ENCODE peak calls at places on chromosomes 13 and 19, in seven cellular contexts. One of them, this sample, is unnamed.

GRCh38 chr19:36060430-36060829 is 5.7 kb downstream of the WDR62 start:
- DNase-seq in neural progenitor cell: peak; percentile 43
- DNase-seq in colonic mucosa: no peak
- DNase-seq in left ventricle myocardium inferior: peak; percentile 46
- DNase-seq in CD8-positive, alpha-beta memory T cell: no peak
- DNase-seq in IMR-90: peak; percentile 63
- DNase-seq in tibial artery: no peak
- DNase-seq in this sample: no peak

GRCh38 chr13:22082437-22083100 is 411.7 kb downstream of the FGF9 start:
- DNase-seq in colonic mucosa: no peak
- DNase-seq in CD8-positive, alpha-beta memory T cell: no peak
- DNase-seq in left ventricle myocardium inferior: no peak
- DNase-seq in tibial artery: no peak
- DNase-seq in neural progenitor cell: no peak
- DNase-seq in IMR-90: no peak
- DNase-seq in this sample: no peak

GRCh38 chr13:112575680-112576079 is 12.3 kb downstream of the TUBGCP3 start:
- DNase-seq in CD8-positive, alpha-beta memory T cell: no peak
- DNase-seq in IMR-90: no peak
- DNase-seq in colonic mucosa: no peak
- DNase-seq in tibial artery: no peak
- DNase-seq in left ventricle myocardium inferior: no peak
- DNase-seq in neural progenitor cell: no peak
- DNase-seq in this sample: no peak

GRCh38 chr19:39192846-39193245 is 3.9 kb upstream of the NCCRP1 start:
- DNase-seq in tibial artery: no peak
- DNase-seq in neural progenitor cell: no peak
- DNase-seq in IMR-90: no peak
- DNase-seq in CD8-positive, alpha-beta memory T cell: no peak
- DNase-seq in colonic mucosa: no peak
- DNase-seq in left ventricle myocardium inferior: no peak
- DNase-seq in this sample: no peak

GRCh38 chr13:34166406-34166805 is 348.5 kb downstream of the RFC3 start:
- DNase-seq in CD8-positive, alpha-beta memory T cell: no peak
- DNase-seq in colonic mucosa: no peak
- DNase-seq in tibial artery: no peak
- DNase-seq in neural progenitor cell: no peak
- DNase-seq in IMR-90: no peak
- DNase-seq in left ventricle myocardium inferior: no peak
- DNase-seq in this sample: no peak

GRCh38 chr13:59856281-59856810 is 307.4 kb downstream of the DIAPH3 start:
- DNase-seq in left ventricle myocardium inferior: no peak
- DNase-seq in IMR-90: no peak
- DNase-seq in colonic mucosa: no peak
- DNase-seq in neural progenitor cell: no peak
- DNase-seq in tibial artery: no peak
- DNase-seq in CD8-positive, alpha-beta memory T cell: no peak
- DNase-seq in this sample: no peak

GRCh38 chr19:37995346-37995745 is 88.3 kb downstream of the SIPA1L3 start:
- DNase-seq in left ventricle myocardium inferior: no peak
- DNase-seq in colonic mucosa: no peak
- DNase-seq in neural progenitor cell: no peak
- DNase-seq in IMR-90: no peak
- DNase-seq in CD8-positive, alpha-beta memory T cell: no peak
- DNase-seq in tibial artery: no peak
- DNase-seq in this sample: no peak

GRCh38 chr13:67043901-67044300 is 186.2 kb downstream of the PCDH9 start:
- DNase-seq in left ventricle myocardium inferior: no peak
- DNase-seq in colonic mucosa: no peak
- DNase-seq in neural progenitor cell: peak; percentile 3
- DNase-seq in CD8-positive, alpha-beta memory T cell: no peak
- DNase-seq in tibial artery: no peak
- DNase-seq in IMR-90: peak; percentile 57
- DNase-seq in this sample: no peak

GRCh38 chr13:74573654-74574053 is 439.4 kb upstream of the KLF12 start:
- DNase-seq in left ventricle myocardium inferior: peak; percentile 14
- DNase-seq in tibial artery: no peak
- DNase-seq in IMR-90: no peak
- DNase-seq in neural progenitor cell: peak; percentile 28
- DNase-seq in CD8-positive, alpha-beta memory T cell: no peak
- DNase-seq in colonic mucosa: no peak
- DNase-seq in this sample: no peak

GRCh38 chr13:44870456-44870929 is 118.8 kb downstream of the NUFIP1 start:
- DNase-seq in tibial artery: no peak
- DNase-seq in colonic mucosa: peak; percentile 63
- DNase-seq in left ventricle myocardium inferior: peak; percentile 75
- DNase-seq in IMR-90: no peak
- DNase-seq in CD8-positive, alpha-beta memory T cell: no peak
- DNase-seq in neural progenitor cell: no peak
- DNase-seq in this sample: no peak

GRCh38 chr13:66399873-66400272 is 830.3 kb downstream of the PCDH9 start:
- DNase-seq in tibial artery: no peak
- DNase-seq in left ventricle myocardium inferior: no peak
- DNase-seq in IMR-90: no peak
- DNase-seq in colonic mucosa: no peak
- DNase-seq in neural progenitor cell: no peak
- DNase-seq in CD8-positive, alpha-beta memory T cell: no peak
- DNase-seq in this sample: no peak

GRCh38 chr13:112481458-112481857 is 105.3 kb downstream of the SPACA7 start:
- DNase-seq in CD8-positive, alpha-beta memory T cell: no peak
- DNase-seq in neural progenitor cell: no peak
- DNase-seq in IMR-90: no peak
- DNase-seq in left ventricle myocardium inferior: no peak
- DNase-seq in colonic mucosa: no peak
- DNase-seq in tibial artery: no peak
- DNase-seq in this sample: no peak

GRCh38 chr13:98664047-98664446 is 87.1 kb upstream of the STK24 start:
- DNase-seq in IMR-90: peak; percentile 85
- DNase-seq in neural progenitor cell: no peak
- DNase-seq in tibial artery: no peak
- DNase-seq in CD8-positive, alpha-beta memory T cell: no peak
- DNase-seq in left ventricle myocardium inferior: no peak
- DNase-seq in colonic mucosa: no peak
- DNase-seq in this sample: no peak

GRCh38 chr13:44918323-44919102 is 70.8 kb downstream of the NUFIP1 start:
- DNase-seq in tibial artery: peak; percentile 90
- DNase-seq in colonic mucosa: peak; percentile 90
- DNase-seq in neural progenitor cell: peak; percentile 94
- DNase-seq in CD8-positive, alpha-beta memory T cell: peak; percentile 77
- DNase-seq in IMR-90: peak; percentile 97
- DNase-seq in left ventricle myocardium inferior: peak; percentile 89
- DNase-seq in this sample: peak; percentile 68

GRCh38 chr13:100694722-100695644 is 20.4 kb upstream of the TMTC4 start:
- DNase-seq in neural progenitor cell: peak; percentile 77
- DNase-seq in left ventricle myocardium inferior: no peak
- DNase-seq in colonic mucosa: peak; percentile 28
- DNase-seq in tibial artery: no peak
- DNase-seq in CD8-positive, alpha-beta memory T cell: no peak
- DNase-seq in IMR-90: peak; percentile 38
- DNase-seq in this sample: no peak
- H3K9me3 ChIP-seq in neural progenitor cell: no peaks in the 10 kb centered on the region
- H3K9me3 ChIP-seq in left ventricle myocardium inferior: peaks cover 4% of the 10 kb centered on the region
- H3K9me3 ChIP-seq in colonic mucosa: no peaks in the 10 kb centered on the region
- H3K9me3 ChIP-seq in tibial artery: no peaks in the 10 kb centered on the region
- H3K9me3 ChIP-seq in CD8-positive, alpha-beta memory T cell: no peaks in the 10 kb centered on the region
- H3K9me3 ChIP-seq in IMR-90: peaks cover 3% of the 10 kb centered on the region
- H3K9me3 ChIP-seq in this sample: no peaks in the 10 kb centered on the region

GRCh38 chr19:22491746-22492145 is 69.6 kb upstream of the ZNF98 start:
- DNase-seq in neural progenitor cell: no peak
- DNase-seq in IMR-90: no peak
- DNase-seq in CD8-positive, alpha-beta memory T cell: no peak
- DNase-seq in left ventricle myocardium inferior: no peak
- DNase-seq in tibial artery: no peak
- DNase-seq in colonic mucosa: no peak
- DNase-seq in this sample: no peak
- H3K9me3 ChIP-seq in neural progenitor cell: peaks cover 40% of the 10 kb centered on the region
- H3K9me3 ChIP-seq in IMR-90: peaks cover 25% of the 10 kb centered on the region
- H3K9me3 ChIP-seq in CD8-positive, alpha-beta memory T cell: no peaks in the 10 kb centered on the region
- H3K9me3 ChIP-seq in left ventricle myocardium inferior: peaks cover 90% of the 10 kb centered on the region
- H3K9me3 ChIP-seq in tibial artery: peaks cover 21% of the 10 kb centered on the region
- H3K9me3 ChIP-seq in colonic mucosa: no peaks in the 10 kb centered on the region
- H3K9me3 ChIP-seq in this sample: peaks cover 2% of the 10 kb centered on the region

DNA sequence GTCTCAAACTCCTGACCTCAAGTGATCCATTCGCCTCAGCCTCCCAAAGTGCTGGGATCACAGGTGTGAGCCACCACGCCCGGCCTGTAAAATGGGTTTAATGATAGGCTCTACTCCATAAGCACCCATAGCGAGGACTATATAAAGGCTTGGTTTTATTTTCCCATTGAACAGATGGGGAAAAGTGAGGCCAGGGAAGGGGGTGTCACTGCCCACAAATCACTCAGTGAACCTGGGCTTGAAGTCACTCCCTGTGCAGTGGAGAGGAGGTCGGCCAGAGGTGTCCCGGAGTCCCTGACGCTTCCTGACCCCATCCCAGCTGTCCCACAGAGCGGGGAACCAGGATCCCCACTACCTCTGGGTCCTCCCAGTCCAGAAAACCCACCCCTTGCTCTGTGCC is 14.9 kb downstream of the TLE2 start:
- DNase-seq in left ventricle myocardium inferior: no peak
- DNase-seq in tibial artery: no peak
- DNase-seq in CD8-positive, alpha-beta memory T cell: no peak
- DNase-seq in colonic mucosa: no peak
- DNase-seq in neural progenitor cell: no peak
- DNase-seq in IMR-90: no peak
- DNase-seq in this sample: no peak
- H3K9me3 ChIP-seq in left ventricle myocardium inferior: no peaks in the 10 kb centered on the region
- H3K9me3 ChIP-seq in tibial artery: no peaks in the 10 kb centered on the region
- H3K9me3 ChIP-seq in CD8-positive, alpha-beta memory T cell: no peaks in the 10 kb centered on the region
- H3K9me3 ChIP-seq in colonic mucosa: no peaks in the 10 kb centered on the region
- H3K9me3 ChIP-seq in neural progenitor cell: no peaks in the 10 kb centered on the region
- H3K9me3 ChIP-seq in IMR-90: no peaks in the 10 kb centered on the region
- H3K9me3 ChIP-seq in this sample: no peaks in the 10 kb centered on the region

DNA sequence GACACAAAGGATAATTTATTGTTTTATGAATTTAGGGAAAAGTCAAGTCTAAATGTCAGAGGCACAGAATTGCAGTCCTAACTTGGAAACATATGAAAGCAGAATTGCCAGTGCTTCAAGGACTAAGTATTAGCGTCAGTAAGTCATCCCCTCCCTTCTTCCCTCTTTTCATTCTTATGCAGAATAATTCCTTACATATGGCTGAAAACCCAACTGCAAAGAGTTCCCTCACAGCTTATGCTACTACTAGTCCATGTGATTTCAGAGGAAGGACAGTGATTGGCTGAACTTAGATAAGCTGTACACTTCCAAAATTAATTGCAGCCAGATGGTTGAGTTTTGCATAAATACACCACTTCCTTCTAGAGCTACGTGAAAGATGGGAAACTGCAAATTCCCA is 730.3 kb downstream of the OLFM4 start:
- DNase-seq in left ventricle myocardium inferior: no peak
- DNase-seq in neural progenitor cell: no peak
- DNase-seq in colonic mucosa: no peak
- DNase-seq in IMR-90: no peak
- DNase-seq in CD8-positive, alpha-beta memory T cell: no peak
- DNase-seq in tibial artery: no peak
- DNase-seq in this sample: no peak
- H3K9me3 ChIP-seq in left ventricle myocardium inferior: no peaks in the 10 kb centered on the region
- H3K9me3 ChIP-seq in neural progenitor cell: no peaks in the 10 kb centered on the region
- H3K9me3 ChIP-seq in colonic mucosa: no peaks in the 10 kb centered on the region
- H3K9me3 ChIP-seq in IMR-90: peaks cover 12% of the 10 kb centered on the region
- H3K9me3 ChIP-seq in CD8-positive, alpha-beta memory T cell: no peaks in the 10 kb centered on the region
- H3K9me3 ChIP-seq in tibial artery: no peaks in the 10 kb centered on the region
- H3K9me3 ChIP-seq in this sample: no peaks in the 10 kb centered on the region

GRCh38 chr19:12137541-12137940 is 2.6 kb downstream of the ZNF20 start:
- DNase-seq in neural progenitor cell: no peak
- DNase-seq in tibial artery: no peak
- DNase-seq in CD8-positive, alpha-beta memory T cell: no peak
- DNase-seq in colonic mucosa: no peak
- DNase-seq in left ventricle myocardium inferior: no peak
- DNase-seq in IMR-90: no peak
- DNase-seq in this sample: no peak
- H3K9me3 ChIP-seq in neural progenitor cell: peaks cover 39% of the 10 kb centered on the region
- H3K9me3 ChIP-seq in tibial artery: peaks cover 22% of the 10 kb centered on the region
- H3K9me3 ChIP-seq in CD8-positive, alpha-beta memory T cell: peaks cover 14% of the 10 kb centered on the region
- H3K9me3 ChIP-seq in colonic mucosa: peaks cover 8% of the 10 kb centered on the region
- H3K9me3 ChIP-seq in left ventricle myocardium inferior: peaks cover 16% of the 10 kb centered on the region
- H3K9me3 ChIP-seq in IMR-90: peaks cover 36% of the 10 kb centered on the region
- H3K9me3 ChIP-seq in this sample: peaks cover 9% of the 10 kb centered on the region

GRCh38 chr19:9673912-9674668 is 810 bp downstream of the ZNF562 start:
- DNase-seq in CD8-positive, alpha-beta memory T cell: no peak
- DNase-seq in tibial artery: no peak
- DNase-seq in left ventricle myocardium inferior: no peak
- DNase-seq in colonic mucosa: peak; percentile 21
- DNase-seq in IMR-90: peak; percentile 5
- DNase-seq in neural progenitor cell: no peak
- DNase-seq in this sample: no peak
- H3K9me3 ChIP-seq in CD8-positive, alpha-beta memory T cell: peaks cover 27% of the 10 kb centered on the region
- H3K9me3 ChIP-seq in tibial artery: peaks cover 24% of the 10 kb centered on the region
- H3K9me3 ChIP-seq in left ventricle myocardium inferior: peaks cover 39% of the 10 kb centered on the region
- H3K9me3 ChIP-seq in colonic mucosa: peaks cover 3% of the 10 kb centered on the region
- H3K9me3 ChIP-seq in IMR-90: peaks cover 21% of the 10 kb centered on the region
- H3K9me3 ChIP-seq in neural progenitor cell: peaks cover 3% of the 10 kb centered on the region
- H3K9me3 ChIP-seq in this sample: no peaks in the 10 kb centered on the region

This sample was measured in T-helper 17 cell.